ENCODE peak calls at places on chromosomes 11 and 22, in four cellular contexts. Q is fibroblast of pulmonary artery, K is amniotic stem cell, A is GM20000. W is an unnamed sample.

GRCh38 chr11:102966011-102966410 is 10.5 kb upstream of the MMP13 start:
- DNase-seq in Q (no peak), K (no peak), A (no peak), W (no peak)

GRCh38 chr22:39209756-39210155 is 35.0 kb downstream of the PDGFB start:
- DNase-seq in Q (no peak), K (no peak), A (no peak), W (no peak)

GRCh38 chr11:106177311-106177710 is 99.8 kb downstream of the AASDHPPT start:
- DNase-seq in Q (no peak), K (no peak), A (no peak), W (no peak)

GRCh38 chr11:102436546-102436945 is 16.0 kb downstream of the TMEM123 start:
- DNase-seq in Q (peak; percentile 53), K (peak; percentile 8), A (no peak), W (no peak)

GRCh38 chr11:113202431-113202830 is 112.0 kb upstream of the TTC12 start:
- DNase-seq in Q (peak; percentile 13), K (no peak), A (no peak), W (no peak)

GRCh38 chr22:19039796-19040580 is 82.2 kb downstream of the DGCR2 start:
- DNase-seq in Q (no peak), K (no peak), A (no peak), W (no peak)

GRCh38 chr11:100734743-100735527 is 47.8 kb downstream of the ARHGAP42 start:
- DNase-seq in Q (no peak), K (no peak), A (no peak), W (no peak)

GRCh38 chr11:61776561-61777075 is 15.8 kb downstream of the TMEM258 start:
- DNase-seq in Q (peak; percentile 82), K (peak; percentile 13), A (peak; percentile 92), W (peak; percentile 32)

GRCh38 chr11:124752471-124753100 is 531 bp upstream of the VSIG2 start:
- DNase-seq in Q (no peak), K (no peak), A (no peak), W (no peak)

GRCh38 chr11:133966147-133966546 is 9.4 kb upstream of the IGSF9B start:
- DNase-seq in Q (no peak), K (no peak), A (no peak), W (no peak)

GRCh38 chr11:113193077-113193476 is 121.3 kb upstream of the TTC12 start:
- DNase-seq in Q (no peak), K (no peak), A (no peak), W (no peak)

GRCh38 chr22:33022231-33022630 is 36.0 kb downstream of the SYN3 start:
- DNase-seq in Q (no peak), K (no peak), A (no peak), W (no peak)

GRCh38 chr22:41907436-41908401 is 7.2 kb downstream of the SHISA8 start:
- DNase-seq in Q (no peak), K (no peak), A (no peak), W (no peak)

GRCh38 chr11:46382644-46383403 is 1.4 kb downstream of the MDK start:
- DNase-seq in Q (peak; percentile 63), K (no peak), A (no peak), W (no peak)